ENCODE peak calls at places on chromosomes 7 and 10, in ten cellular contexts. One of them, this sample, is unnamed.

GRCh38 chr10:70742537-70743429 is 42.4 kb downstream of the TBATA start:
- DNase-seq in T-helper 2 cell: no peak
- DNase-seq in skeletal muscle cell: no peak
- DNase-seq in COLO829: no peak
- DNase-seq in activated CD4-positive, alpha-beta T cell treated with anti-CD3 and anti-CD28 coated beads, Interleukin-2, amount 10 ng/mL, durations not matched to agents 7 days and 5 days: no peak
- DNase-seq in HCEC 1CT: peak; percentile 56
- DNase-seq in Calu3: no peak
- DNase-seq in GM03348: peak; percentile 90
- DNase-seq in stimulated activated CD4-positive, alpha-beta T cell treated with anti-CD3 and anti-CD28 coated beads, Interleukin-4, amount 100 ng/mL, for 4 hours: no peak
- DNase-seq in C1 segment of cervical spinal cord: no peak
- DNase-seq in this sample: no peak

GRCh38 chr7:23696916-23697441 is 13.0 kb upstream of the STK31 start:
- DNase-seq in Calu3: peak; percentile 84
- DNase-seq in stimulated activated CD4-positive, alpha-beta T cell treated with anti-CD3 and anti-CD28 coated beads, Interleukin-4, amount 100 ng/mL, for 4 hours: peak; percentile 52
- DNase-seq in skeletal muscle cell: no peak
- DNase-seq in T-helper 2 cell: peak; percentile 31
- DNase-seq in activated CD4-positive, alpha-beta T cell treated with anti-CD3 and anti-CD28 coated beads, Interleukin-2, amount 10 ng/mL, durations not matched to agents 7 days and 5 days: peak; percentile 41
- DNase-seq in COLO829: peak; percentile 39
- DNase-seq in C1 segment of cervical spinal cord: no peak
- DNase-seq in HCEC 1CT: peak; percentile 42
- DNase-seq in GM03348: peak; percentile 64
- DNase-seq in this sample: no peak

GRCh38 chr7:118312051-118312450 is 87.5 kb downstream of the ANKRD7 start:
- DNase-seq in skeletal muscle cell: no peak
- DNase-seq in GM03348: no peak
- DNase-seq in C1 segment of cervical spinal cord: no peak
- DNase-seq in Calu3: peak; percentile 9
- DNase-seq in stimulated activated CD4-positive, alpha-beta T cell treated with anti-CD3 and anti-CD28 coated beads, Interleukin-4, amount 100 ng/mL, for 4 hours: no peak
- DNase-seq in HCEC 1CT: no peak
- DNase-seq in COLO829: no peak
- DNase-seq in T-helper 2 cell: no peak
- DNase-seq in activated CD4-positive, alpha-beta T cell treated with anti-CD3 and anti-CD28 coated beads, Interleukin-2, amount 10 ng/mL, durations not matched to agents 7 days and 5 days: no peak
- DNase-seq in this sample: no peak

GRCh38 chr7:16193631-16194030 is 227.7 kb downstream of the CRPPA start:
- DNase-seq in T-helper 2 cell: no peak
- DNase-seq in skeletal muscle cell: no peak
- DNase-seq in activated CD4-positive, alpha-beta T cell treated with anti-CD3 and anti-CD28 coated beads, Interleukin-2, amount 10 ng/mL, durations not matched to agents 7 days and 5 days: no peak
- DNase-seq in stimulated activated CD4-positive, alpha-beta T cell treated with anti-CD3 and anti-CD28 coated beads, Interleukin-4, amount 100 ng/mL, for 4 hours: no peak
- DNase-seq in COLO829: no peak
- DNase-seq in C1 segment of cervical spinal cord: no peak
- DNase-seq in GM03348: no peak
- DNase-seq in HCEC 1CT: no peak
- DNase-seq in Calu3: no peak
- DNase-seq in this sample: no peak

GRCh38 chr10:130858626-130859025 is 452.9 kb downstream of the TCERG1L start:
- DNase-seq in stimulated activated CD4-positive, alpha-beta T cell treated with anti-CD3 and anti-CD28 coated beads, Interleukin-4, amount 100 ng/mL, for 4 hours: no peak
- DNase-seq in GM03348: no peak
- DNase-seq in COLO829: no peak
- DNase-seq in Calu3: no peak
- DNase-seq in HCEC 1CT: no peak
- DNase-seq in skeletal muscle cell: no peak
- DNase-seq in T-helper 2 cell: no peak
- DNase-seq in C1 segment of cervical spinal cord: no peak
- DNase-seq in activated CD4-positive, alpha-beta T cell treated with anti-CD3 and anti-CD28 coated beads, Interleukin-2, amount 10 ng/mL, durations not matched to agents 7 days and 5 days: no peak
- DNase-seq in this sample: no peak

GRCh38 chr10:32253300-32253699 is 93.7 kb downstream of the EPC1 start:
- DNase-seq in HCEC 1CT: no peak
- DNase-seq in stimulated activated CD4-positive, alpha-beta T cell treated with anti-CD3 and anti-CD28 coated beads, Interleukin-4, amount 100 ng/mL, for 4 hours: no peak
- DNase-seq in COLO829: no peak
- DNase-seq in T-helper 2 cell: no peak
- DNase-seq in activated CD4-positive, alpha-beta T cell treated with anti-CD3 and anti-CD28 coated beads, Interleukin-2, amount 10 ng/mL, durations not matched to agents 7 days and 5 days: no peak
- DNase-seq in skeletal muscle cell: no peak
- DNase-seq in C1 segment of cervical spinal cord: no peak
- DNase-seq in Calu3: peak; percentile 53
- DNase-seq in GM03348: peak; percentile 56
- DNase-seq in this sample: no peak

GRCh38 chr7:42978496-42978895 is 46.3 kb downstream of the MRPL32 start:
- DNase-seq in T-helper 2 cell: no peak
- DNase-seq in activated CD4-positive, alpha-beta T cell treated with anti-CD3 and anti-CD28 coated beads, Interleukin-2, amount 10 ng/mL, durations not matched to agents 7 days and 5 days: no peak
- DNase-seq in C1 segment of cervical spinal cord: no peak
- DNase-seq in stimulated activated CD4-positive, alpha-beta T cell treated with anti-CD3 and anti-CD28 coated beads, Interleukin-4, amount 100 ng/mL, for 4 hours: no peak
- DNase-seq in HCEC 1CT: peak; percentile 14
- DNase-seq in skeletal muscle cell: no peak
- DNase-seq in GM03348: no peak
- DNase-seq in COLO829: no peak
- DNase-seq in Calu3: no peak
- DNase-seq in this sample: no peak

GRCh38 chr7:16929146-16929762 is 47.5 kb upstream of the AGR3 start:
- DNase-seq in T-helper 2 cell: no peak
- DNase-seq in GM03348: no peak
- DNase-seq in HCEC 1CT: no peak
- DNase-seq in Calu3: no peak
- DNase-seq in stimulated activated CD4-positive, alpha-beta T cell treated with anti-CD3 and anti-CD28 coated beads, Interleukin-4, amount 100 ng/mL, for 4 hours: no peak
- DNase-seq in COLO829: no peak
- DNase-seq in activated CD4-positive, alpha-beta T cell treated with anti-CD3 and anti-CD28 coated beads, Interleukin-2, amount 10 ng/mL, durations not matched to agents 7 days and 5 days: no peak
- DNase-seq in C1 segment of cervical spinal cord: no peak
- DNase-seq in skeletal muscle cell: no peak
- DNase-seq in this sample: no peak

GRCh38 chr10:132193907-132194552 is 7.3 kb downstream of the DPYSL4 start:
- DNase-seq in T-helper 2 cell: peak; percentile 9
- DNase-seq in skeletal muscle cell: no peak
- DNase-seq in GM03348: peak; percentile 76
- DNase-seq in COLO829: no peak
- DNase-seq in Calu3: peak; percentile 39
- DNase-seq in C1 segment of cervical spinal cord: no peak
- DNase-seq in HCEC 1CT: no peak
- DNase-seq in activated CD4-positive, alpha-beta T cell treated with anti-CD3 and anti-CD28 coated beads, Interleukin-2, amount 10 ng/mL, durations not matched to agents 7 days and 5 days: peak; percentile 47
- DNase-seq in stimulated activated CD4-positive, alpha-beta T cell treated with anti-CD3 and anti-CD28 coated beads, Interleukin-4, amount 100 ng/mL, for 4 hours: peak; percentile 23
- DNase-seq in this sample: no peak

GRCh38 chr7:120947980-120948379 is 2.6 kb upstream of the ING3 start:
- DNase-seq in Calu3: no peak
- DNase-seq in T-helper 2 cell: no peak
- DNase-seq in HCEC 1CT: no peak
- DNase-seq in activated CD4-positive, alpha-beta T cell treated with anti-CD3 and anti-CD28 coated beads, Interleukin-2, amount 10 ng/mL, durations not matched to agents 7 days and 5 days: no peak
- DNase-seq in skeletal muscle cell: no peak
- DNase-seq in stimulated activated CD4-positive, alpha-beta T cell treated with anti-CD3 and anti-CD28 coated beads, Interleukin-4, amount 100 ng/mL, for 4 hours: no peak
- DNase-seq in COLO829: no peak
- DNase-seq in GM03348: no peak
- DNase-seq in C1 segment of cervical spinal cord: no peak
- DNase-seq in this sample: no peak

GRCh38 chr10:10235003-10235402 is 782.7 kb upstream of the CELF2 start:
- DNase-seq in skeletal muscle cell: no peak
- DNase-seq in GM03348: no peak
- DNase-seq in COLO829: no peak
- DNase-seq in Calu3: no peak
- DNase-seq in stimulated activated CD4-positive, alpha-beta T cell treated with anti-CD3 and anti-CD28 coated beads, Interleukin-4, amount 100 ng/mL, for 4 hours: no peak
- DNase-seq in HCEC 1CT: no peak
- DNase-seq in activated CD4-positive, alpha-beta T cell treated with anti-CD3 and anti-CD28 coated beads, Interleukin-2, amount 10 ng/mL, durations not matched to agents 7 days and 5 days: no peak
- DNase-seq in C1 segment of cervical spinal cord: no peak
- DNase-seq in T-helper 2 cell: no peak
- DNase-seq in this sample: no peak

GRCh38 chr7:152572101-152572500 is 103.8 kb downstream of the XRCC2 start:
- DNase-seq in GM03348: no peak
- DNase-seq in COLO829: no peak
- DNase-seq in T-helper 2 cell: no peak
- DNase-seq in stimulated activated CD4-positive, alpha-beta T cell treated with anti-CD3 and anti-CD28 coated beads, Interleukin-4, amount 100 ng/mL, for 4 hours: no peak
- DNase-seq in C1 segment of cervical spinal cord: no peak
- DNase-seq in HCEC 1CT: no peak
- DNase-seq in Calu3: no peak
- DNase-seq in skeletal muscle cell: no peak
- DNase-seq in activated CD4-positive, alpha-beta T cell treated with anti-CD3 and anti-CD28 coated beads, Interleukin-2, amount 10 ng/mL, durations not matched to agents 7 days and 5 days: no peak
- DNase-seq in this sample: no peak

GRCh38 chr7:35695628-35695888 is 623 bp upstream of the HERPUD2 start:
- DNase-seq in Calu3: no peak
- DNase-seq in C1 segment of cervical spinal cord: no peak
- DNase-seq in activated CD4-positive, alpha-beta T cell treated with anti-CD3 and anti-CD28 coated beads, Interleukin-2, amount 10 ng/mL, durations not matched to agents 7 days and 5 days: no peak
- DNase-seq in GM03348: no peak
- DNase-seq in skeletal muscle cell: no peak
- DNase-seq in T-helper 2 cell: no peak
- DNase-seq in stimulated activated CD4-positive, alpha-beta T cell treated with anti-CD3 and anti-CD28 coated beads, Interleukin-4, amount 100 ng/mL, for 4 hours: peak; percentile 12
- DNase-seq in COLO829: no peak
- DNase-seq in HCEC 1CT: no peak
- DNase-seq in this sample: no peak

GRCh38 chr7:143172354-143172753 is 10.9 kb upstream of the TAS2R39 start:
- DNase-seq in HCEC 1CT: no peak
- DNase-seq in skeletal muscle cell: no peak
- DNase-seq in stimulated activated CD4-positive, alpha-beta T cell treated with anti-CD3 and anti-CD28 coated beads, Interleukin-4, amount 100 ng/mL, for 4 hours: no peak
- DNase-seq in GM03348: peak; percentile 15
- DNase-seq in activated CD4-positive, alpha-beta T cell treated with anti-CD3 and anti-CD28 coated beads, Interleukin-2, amount 10 ng/mL, durations not matched to agents 7 days and 5 days: no peak
- DNase-seq in COLO829: no peak
- DNase-seq in Calu3: peak; percentile 71
- DNase-seq in T-helper 2 cell: no peak
- DNase-seq in C1 segment of cervical spinal cord: no peak
- DNase-seq in this sample: no peak

GRCh38 chr7:48246073-48246472 is 74.8 kb downstream of the ABCA13 start:
- DNase-seq in C1 segment of cervical spinal cord: no peak
- DNase-seq in activated CD4-positive, alpha-beta T cell treated with anti-CD3 and anti-CD28 coated beads, Interleukin-2, amount 10 ng/mL, durations not matched to agents 7 days and 5 days: no peak
- DNase-seq in COLO829: no peak
- DNase-seq in skeletal muscle cell: no peak
- DNase-seq in GM03348: peak; percentile 35
- DNase-seq in T-helper 2 cell: no peak
- DNase-seq in Calu3: no peak
- DNase-seq in stimulated activated CD4-positive, alpha-beta T cell treated with anti-CD3 and anti-CD28 coated beads, Interleukin-4, amount 100 ng/mL, for 4 hours: no peak
- DNase-seq in HCEC 1CT: no peak
- DNase-seq in this sample: no peak

GRCh38 chr7:74164985-74165456 is 9.1 kb upstream of the EIF4H start:
- DNase-seq in Calu3: no peak
- DNase-seq in T-helper 2 cell: no peak
- DNase-seq in C1 segment of cervical spinal cord: no peak
- DNase-seq in GM03348: no peak
- DNase-seq in HCEC 1CT: peak; percentile 27
- DNase-seq in COLO829: no peak
- DNase-seq in activated CD4-positive, alpha-beta T cell treated with anti-CD3 and anti-CD28 coated beads, Interleukin-2, amount 10 ng/mL, durations not matched to agents 7 days and 5 days: no peak
- DNase-seq in skeletal muscle cell: no peak
- DNase-seq in stimulated activated CD4-positive, alpha-beta T cell treated with anti-CD3 and anti-CD28 coated beads, Interleukin-4, amount 100 ng/mL, for 4 hours: no peak
- DNase-seq in this sample: no peak

GRCh38 chr7:17131983-17132655 is 166.3 kb upstream of the AHR start:
- DNase-seq in skeletal muscle cell: no peak
- DNase-seq in COLO829: no peak
- DNase-seq in HCEC 1CT: no peak
- DNase-seq in activated CD4-positive, alpha-beta T cell treated with anti-CD3 and anti-CD28 coated beads, Interleukin-2, amount 10 ng/mL, durations not matched to agents 7 days and 5 days: no peak
- DNase-seq in T-helper 2 cell: no peak
- DNase-seq in GM03348: no peak
- DNase-seq in stimulated activated CD4-positive, alpha-beta T cell treated with anti-CD3 and anti-CD28 coated beads, Interleukin-4, amount 100 ng/mL, for 4 hours: no peak
- DNase-seq in Calu3: peak; percentile 59
- DNase-seq in C1 segment of cervical spinal cord: no peak
- DNase-seq in this sample: no peak

GRCh38 chr10:130607386-130607785 is 471.2 kb downstream of the GLRX3 start:
- DNase-seq in stimulated activated CD4-positive, alpha-beta T cell treated with anti-CD3 and anti-CD28 coated beads, Interleukin-4, amount 100 ng/mL, for 4 hours: no peak
- DNase-seq in HCEC 1CT: no peak
- DNase-seq in COLO829: no peak
- DNase-seq in skeletal muscle cell: no peak
- DNase-seq in T-helper 2 cell: no peak
- DNase-seq in activated CD4-positive, alpha-beta T cell treated with anti-CD3 and anti-CD28 coated beads, Interleukin-2, amount 10 ng/mL, durations not matched to agents 7 days and 5 days: no peak
- DNase-seq in GM03348: no peak
- DNase-seq in C1 segment of cervical spinal cord: no peak
- DNase-seq in Calu3: no peak
- DNase-seq in this sample: no peak

GRCh38 chr10:62651341-62651740 is 153.2 kb upstream of the ADO start:
- DNase-seq in Calu3: no peak
- DNase-seq in HCEC 1CT: peak; percentile 31
- DNase-seq in activated CD4-positive, alpha-beta T cell treated with anti-CD3 and anti-CD28 coated beads, Interleukin-2, amount 10 ng/mL, durations not matched to agents 7 days and 5 days: no peak
- DNase-seq in T-helper 2 cell: no peak
- DNase-seq in GM03348: peak; percentile 58
- DNase-seq in COLO829: no peak
- DNase-seq in skeletal muscle cell: no peak
- DNase-seq in stimulated activated CD4-positive, alpha-beta T cell treated with anti-CD3 and anti-CD28 coated beads, Interleukin-4, amount 100 ng/mL, for 4 hours: no peak
- DNase-seq in C1 segment of cervical spinal cord: no peak
- DNase-seq in this sample: no peak

GRCh38 chr10:61606971-61607907 is 55.5 kb upstream of the CABCOCO1 start:
- DNase-seq in stimulated activated CD4-positive, alpha-beta T cell treated with anti-CD3 and anti-CD28 coated beads, Interleukin-4, amount 100 ng/mL, for 4 hours: no peak
- DNase-seq in COLO829: no peak
- DNase-seq in C1 segment of cervical spinal cord: no peak
- DNase-seq in Calu3: no peak
- DNase-seq in T-helper 2 cell: no peak
- DNase-seq in HCEC 1CT: peak; percentile 26
- DNase-seq in activated CD4-positive, alpha-beta T cell treated with anti-CD3 and anti-CD28 coated beads, Interleukin-2, amount 10 ng/mL, durations not matched to agents 7 days and 5 days: no peak
- DNase-seq in skeletal muscle cell: no peak
- DNase-seq in GM03348: no peak
- DNase-seq in this sample: no peak

GRCh38 chr7:26398436-26399308 is 107.0 kb downstream of the SNX10 start:
- DNase-seq in GM03348: peak; percentile 88
- DNase-seq in activated CD4-positive, alpha-beta T cell treated with anti-CD3 and anti-CD28 coated beads, Interleukin-2, amount 10 ng/mL, durations not matched to agents 7 days and 5 days: peak; percentile 9
- DNase-seq in skeletal muscle cell: no peak
- DNase-seq in HCEC 1CT: no peak
- DNase-seq in stimulated activated CD4-positive, alpha-beta T cell treated with anti-CD3 and anti-CD28 coated beads, Interleukin-4, amount 100 ng/mL, for 4 hours: peak; percentile 31
- DNase-seq in T-helper 2 cell: no peak
- DNase-seq in C1 segment of cervical spinal cord: peak; percentile 87
- DNase-seq in COLO829: peak; percentile 28
- DNase-seq in Calu3: peak; percentile 77
- DNase-seq in this sample: no peak

GRCh38 chr10:110326351-110327032 is 21.8 kb upstream of the SMNDC1 start:
- DNase-seq in HCEC 1CT: peak; percentile 85
- DNase-seq in C1 segment of cervical spinal cord: no peak
- DNase-seq in stimulated activated CD4-positive, alpha-beta T cell treated with anti-CD3 and anti-CD28 coated beads, Interleukin-4, amount 100 ng/mL, for 4 hours: no peak
- DNase-seq in Calu3: no peak
- DNase-seq in skeletal muscle cell: peak; percentile 82
- DNase-seq in COLO829: peak; percentile 70
- DNase-seq in activated CD4-positive, alpha-beta T cell treated with anti-CD3 and anti-CD28 coated beads, Interleukin-2, amount 10 ng/mL, durations not matched to agents 7 days and 5 days: no peak
- DNase-seq in T-helper 2 cell: no peak
- DNase-seq in GM03348: peak; percentile 46
- DNase-seq in this sample: no peak

GRCh38 chr7:134552105-134552504 is 3.2 kb downstream of the AKR1B15 start:
- DNase-seq in activated CD4-positive, alpha-beta T cell treated with anti-CD3 and anti-CD28 coated beads, Interleukin-2, amount 10 ng/mL, durations not matched to agents 7 days and 5 days: no peak
- DNase-seq in COLO829: no peak
- DNase-seq in GM03348: no peak
- DNase-seq in C1 segment of cervical spinal cord: no peak
- DNase-seq in skeletal muscle cell: no peak
- DNase-seq in stimulated activated CD4-positive, alpha-beta T cell treated with anti-CD3 and anti-CD28 coated beads, Interleukin-4, amount 100 ng/mL, for 4 hours: no peak
- DNase-seq in T-helper 2 cell: no peak
- DNase-seq in HCEC 1CT: peak; percentile 23
- DNase-seq in Calu3: peak; percentile 37
- DNase-seq in this sample: no peak